ENCODE peak calls at places on chromosomes 13 and 19, in nine cellular contexts. J is Caco-2; G is left ventricle myocardium inferior; Y is uterus; C is mucosa of descending colon; A is effector memory CD4-positive, alpha-beta T cell; Q is prostate gland; V is cardiac muscle cell; S is H1. X is an unnamed sample. For H3K4me1, the result is how much of the 10 kb centered on the place peaks cover.

GRCh38 chr13:102825921-102826706 is 19.7 kb upstream of the ERCC5 start:
- DNase-seq in G (no peak), Q (no peak), J (no peak), Y (no peak), A (no peak), S (no peak), C (no peak), V (no peak), X (no peak)

GRCh38 chr13:49495783-49496762 is at the start of gene PHF11:
- DNase-seq in A (peak), V (peak), Y (peak), C (peak), Q (peak), J (peak), S (no peak), G (peak), X (peak)

GRCh38 chr19:49128545-49129237 is 9.3 kb downstream of the PPFIA3 start:
- DNase-seq in S (no peak), J (no peak), A (no peak), G (no peak), C (no peak), Y (no peak), Q (no peak), V (no peak), X (no peak)

GRCh38 chr19:4224470-4224869 is 4.9 kb upstream of the EBI3 start:
- DNase-seq in Y (no peak), Q (no peak), J (no peak), A (no peak), G (no peak), V (no peak), S (no peak), C (no peak), X (no peak)

GRCh38 chr13:49561064-49561410 is 24.3 kb downstream of the RCBTB1 start:
- DNase-seq in S (no peak), G (no peak), J (peak), Q (no peak), Y (no peak), A (no peak), C (no peak), V (peak), X (no peak)

GRCh38 chr13:80151016-80151415 is 189.9 kb downstream of the SPRY2 start:
- DNase-seq in Y (no peak), A (no peak), V (no peak), Q (no peak), J (no peak), S (no peak), G (no peak), C (no peak), X (no peak)

GRCh38 chr13:43297967-43298366 is 274.6 kb downstream of the DNAJC15 start:
- DNase-seq in G (no peak), V (no peak), S (no peak), Q (no peak), J (no peak), Y (no peak), C (no peak), A (no peak), X (no peak)

GRCh38 chr13:23500858-23501257 is 67.4 kb upstream of the SACS start:
- DNase-seq in Q (no peak), S (no peak), Y (no peak), A (no peak), J (no peak), C (no peak), G (no peak), V (no peak), X (no peak)

GRCh38 chr13:77509221-77509620 is 26.3 kb upstream of the SCEL start:
- DNase-seq in C (no peak), Y (no peak), A (no peak), G (no peak), V (no peak), Q (no peak), S (no peak), J (no peak), X (no peak)

GRCh38 chr19:13692096-13692495 is 72.2 kb upstream of the MRI1 start:
- DNase-seq in J (no peak), A (no peak), V (no peak), S (no peak), C (no peak), Q (no peak), Y (no peak), G (no peak), X (no peak)

GRCh38 chr19:55491546-55492360 is 3.5 kb downstream of the SSC5D start:
- DNase-seq in V (no peak), J (no peak), C (no peak), S (no peak), A (no peak), Q (no peak), Y (peak), G (no peak), X (no peak)

GRCh38 chr13:113652404-113653263 is 5.4 kb downstream of the ATP4B start:
- DNase-seq in Y (peak), J (peak), S (no peak), G (peak), A (no peak), C (no peak), V (no peak), Q (no peak), X (no peak)

GRCh38 chr13:24502567-24503375 is 9.8 kb downstream of the PARP4 start:
- DNase-seq in G (peak), J (no peak), Q (no peak), S (no peak), V (no peak), C (peak), Y (no peak), A (no peak), X (no peak)

GRCh38 chr13:39892731-39893293 is 237.3 kb downstream of the COG6 start:
- DNase-seq in S (no peak), Y (peak), C (no peak), J (no peak), V (no peak), Q (no peak), G (peak), A (no peak), X (no peak)

GRCh38 chr13:40197049-40197448 is 469.4 kb downstream of the FOXO1 start:
- DNase-seq in Q (no peak), J (no peak), V (no peak), S (no peak), Y (no peak), C (no peak), A (no peak), G (no peak), X (no peak)

GRCh38 chr13:28679628-28680027 is 20.7 kb downstream of the POMP start:
- DNase-seq in C (no peak), V (no peak), Q (no peak), A (no peak), Y (no peak), J (no peak), S (no peak), G (no peak), X (no peak)

GRCh38 chr13:101640797-101641400 is 188.4 kb downstream of the ITGBL1 start:
- DNase-seq in C (no peak), V (no peak), Y (no peak), S (no peak), J (no peak), G (no peak), Q (no peak), A (no peak), X (no peak)

GRCh38 chr19:7862413-7862951 is 11.7 kb downstream of the PRR36 start:
- DNase-seq in G (peak), Q (peak), S (peak), Y (no peak), V (peak), A (peak), J (peak), C (peak), X (peak)

GRCh38 chr13:20129076-20129475 is 31.8 kb downstream of the GJA3 start:
- DNase-seq in V (no peak), Q (no peak), G (no peak), C (peak), A (no peak), S (no peak), Y (no peak), J (peak), X (no peak)

GRCh38 chr13:102974574-102975195 is 91.5 kb downstream of the SLC10A2 start:
- DNase-seq in G (no peak), V (no peak), J (no peak), A (no peak), Q (no peak), C (no peak), S (no peak), Y (no peak), X (no peak)

GRCh38 chr13:30520571-30520970 is 54.8 kb upstream of the HMGB1 start:
- DNase-seq in C (no peak), A (no peak), G (no peak), Y (no peak), J (no peak), S (no peak), V (no peak), Q (no peak), X (no peak)

GRCh38 chr13:109880371-109881346 is 94.3 kb upstream of the IRS2 start:
- DNase-seq in V (no peak), Y (no peak), S (no peak), A (no peak), G (no peak), C (no peak), J (no peak), Q (no peak), X (no peak)

GRCh38 chr13:25084101-25084500 is 11.8 kb upstream of the PABPC3 start:
- DNase-seq in A (no peak), S (no peak), Y (no peak), C (no peak), V (no peak), G (no peak), Q (no peak), J (no peak), X (no peak)

GRCh38 chr13:110965038-110965754 is 50.3 kb upstream of the ANKRD10 start:
- DNase-seq in G (no peak), A (no peak), V (no peak), Y (no peak), J (no peak), Q (no peak), S (no peak), C (no peak), X (no peak)

GRCh38 chr13:31807090-31807541 is 67.8 kb downstream of the RXFP2 start:
- DNase-seq in V (no peak), G (no peak), Q (no peak), S (no peak), J (no peak), C (no peak), Y (no peak), A (peak), X (no peak)

GRCh38 chr19:44890366-44891015 is 563 bp upstream of the TOMM40 start:
- DNase-seq in J (peak), S (peak), A (peak), G (no peak), Q (peak), C (peak), V (no peak), Y (no peak), X (peak)

GRCh38 chr19:18510216-18510615 is 11.7 kb downstream of the ELL start:
- DNase-seq in S (no peak), C (no peak), G (no peak), J (no peak), Y (no peak), A (no peak), Q (no peak), V (no peak), X (no peak)
- H3K4me1 ChIP-seq in S (under half), C (half or more), G (half or more), J (under half), Y (under half), A (half or more), Q (under half), V (half or more), X (under half)

DNA sequence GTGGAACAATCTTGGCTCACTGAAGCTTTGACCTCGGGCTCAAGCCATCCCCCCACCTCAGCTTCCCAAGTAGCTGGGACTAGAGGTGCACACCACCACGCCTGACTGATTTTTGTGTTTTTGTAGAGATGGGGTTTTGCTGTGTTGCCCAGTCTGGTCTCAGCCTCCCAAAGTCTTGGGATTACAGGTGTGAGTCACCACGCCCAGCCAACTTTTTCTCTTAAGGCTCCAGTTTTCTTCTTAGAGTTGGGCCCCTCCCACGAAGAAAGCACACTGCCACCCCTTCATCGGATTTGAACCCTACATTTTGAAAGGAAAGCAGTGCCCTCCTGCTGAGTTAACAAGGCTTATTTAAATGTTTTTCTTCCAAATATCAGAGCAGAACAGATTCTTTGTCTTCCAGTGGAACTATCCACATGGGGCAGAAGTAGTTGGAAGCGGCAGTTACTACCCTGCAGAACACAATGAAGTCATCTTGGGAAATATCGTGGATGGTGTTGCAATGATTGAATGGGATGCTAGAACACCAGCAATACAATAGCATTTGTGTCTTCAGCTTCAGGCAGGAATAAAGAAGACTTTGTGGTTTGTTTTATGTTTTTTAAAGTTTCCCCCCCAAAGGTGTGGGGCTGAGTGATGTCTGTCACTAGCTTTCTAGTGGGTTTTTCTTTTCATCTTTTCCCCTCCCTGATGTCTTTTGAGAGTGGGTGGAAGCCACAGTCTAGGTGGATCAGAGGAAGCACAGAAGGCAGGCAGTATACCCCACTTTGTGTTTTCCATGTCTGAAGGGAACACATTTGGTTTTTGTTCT is 8.9 kb downstream of the ACTN4 start:
- DNase-seq in V (no peak), Q (no peak), G (no peak), S (no peak), Y (no peak), C (no peak), A (peak), J (no peak), X (no peak)
- H3K4me1 ChIP-seq in V (half or more), Q (under half), G (half or more), S (under half), Y (half or more), C (half or more), A (under half), J (half or more), X (under half)

DNA sequence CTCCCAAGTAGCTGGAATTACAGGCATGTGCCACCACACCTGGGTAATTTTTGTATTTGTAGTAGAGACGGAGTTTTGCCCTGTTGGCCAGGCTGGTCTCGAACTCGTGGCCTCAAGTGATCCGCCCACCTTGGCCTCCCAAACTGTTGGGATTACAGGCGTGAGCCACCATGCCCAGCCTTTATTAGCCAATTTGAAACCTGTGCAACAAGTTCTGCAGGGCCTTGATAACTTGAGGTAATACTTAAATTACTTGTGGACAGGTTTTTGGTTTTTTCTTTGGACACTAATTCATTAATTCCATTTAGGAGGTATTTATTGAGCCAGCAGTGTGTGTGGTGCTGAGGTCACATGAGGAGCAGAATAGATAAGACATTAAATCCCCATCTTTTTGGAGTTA is 39.5 kb downstream of the ARHGAP35 start:
- DNase-seq in C (no peak), Y (no peak), S (no peak), A (no peak), V (no peak), J (no peak), G (no peak), Q (no peak), X (no peak)
- H3K4me1 ChIP-seq in C (under half), Y (under half), S (under half), A (under half), V (under half), J (under half), G (half or more), Q (under half), X (half or more)

GRCh38 chr19:583198-583967 is 6.3 kb upstream of the HCN2 start:
- DNase-seq in Y (no peak), G (no peak), Q (no peak), J (no peak), V (no peak), A (no peak), S (no peak), C (no peak), X (no peak)
- H3K4me1 ChIP-seq in Y (under half), G (half or more), Q (under half), J (under half), V (under half), A (under half), S (under half), C (under half), X (under half)

DNA sequence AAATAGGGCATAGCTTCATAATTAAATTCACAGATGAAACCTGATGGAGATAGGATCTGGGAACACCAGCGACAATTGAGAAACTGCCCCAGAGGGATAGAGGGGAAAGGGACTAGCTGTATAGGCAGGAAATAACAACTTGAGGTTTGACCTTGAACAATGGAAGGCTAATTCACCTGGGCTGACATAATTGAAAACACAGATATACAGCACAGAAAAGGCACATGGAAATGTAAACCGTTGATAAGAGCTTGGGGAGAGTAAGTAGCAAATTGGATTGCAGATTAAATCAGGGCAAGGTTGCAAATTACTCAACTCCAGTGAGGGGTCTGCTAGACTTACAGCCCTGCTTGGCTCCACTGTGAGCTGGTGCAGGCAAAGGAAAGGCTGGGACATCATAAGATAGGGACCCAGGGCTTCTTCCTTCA is 246.7 kb downstream of the DLEU7 start:
- DNase-seq in Y (no peak), A (no peak), C (no peak), S (no peak), J (no peak), G (no peak), V (no peak), Q (no peak), X (peak)
- H3K4me1 ChIP-seq in Y (under half), A (under half), C (under half), S (under half), J (under half), G (half or more), V (under half), Q (under half), X (half or more)

X was measured in OCI-LY7.